ENCODE peak calls at places on chromosomes 6 and 20, in ten cellular contexts. S is endothelial cell of umbilical vein, A is PC-9, T is AG04450, E is ovary, J is heart left ventricle, V is breast epithelium, N is GM23248, I is cardiac muscle cell, R is gastrocnemius medialis. B is an unnamed sample. For H3K9me3, the result is how much of the 10 kb centered on the place peaks cover.

GRCh38 chr6:26159417-26160273 is 72.4 kb downstream of the HFE start:
- DNase-seq in S (peak), A (no peak), T (no peak), E (no peak), J (no peak), V (no peak), N (peak), I (peak), R (no peak), B (no peak)

GRCh38 chr6:4727671-4728435 is 48.4 kb upstream of the CDYL start:
- DNase-seq in S (no peak), A (peak), T (no peak), E (no peak), J (no peak), V (no peak), N (peak), I (peak), R (no peak), B (no peak)

GRCh38 chr6:142857609-142858195 is 87.3 kb downstream of the HIVEP2 start:
- DNase-seq in S (no peak), A (no peak), T (no peak), E (no peak), J (no peak), V (no peak), N (no peak), I (no peak), R (no peak), B (no peak)

GRCh38 chr6:4664117-4664626 is 112.0 kb upstream of the CDYL start:
- DNase-seq in S (no peak), A (no peak), T (peak), E (peak), J (peak), V (no peak), N (peak), I (peak), R (peak), B (no peak)

GRCh38 chr6:126056355-126057004 is 70.1 kb downstream of the TRMT11 start:
- DNase-seq in S (no peak), A (no peak), T (no peak), E (no peak), J (no peak), V (no peak), N (no peak), I (no peak), R (no peak), B (no peak)

GRCh38 chr20:57507477-57507876 is 17.5 kb downstream of the CTCFL start:
- DNase-seq in S (no peak), A (no peak), T (no peak), E (no peak), J (no peak), V (no peak), N (peak), I (peak), R (no peak), B (no peak)

GRCh38 chr6:166121721-166122120 is 45.9 kb downstream of the TBXT start:
- DNase-seq in S (no peak), A (no peak), T (no peak), E (no peak), J (no peak), V (no peak), N (no peak), I (no peak), R (no peak), B (no peak)

GRCh38 chr6:158801655-158802294 is 17.4 kb downstream of the EZR start:
- DNase-seq in S (no peak), A (no peak), T (no peak), E (no peak), J (peak), V (no peak), N (no peak), I (no peak), R (peak), B (no peak)

GRCh38 chr6:111840821-111841220 is 32.4 kb downstream of the FYN start:
- DNase-seq in S (no peak), A (no peak), T (no peak), E (no peak), J (no peak), V (no peak), N (no peak), I (no peak), R (no peak), B (no peak)

GRCh38 chr6:163923658-163924411 is 509.3 kb downstream of the QKI start:
- DNase-seq in S (no peak), A (no peak), T (no peak), E (no peak), J (no peak), V (no peak), N (no peak), I (no peak), R (peak), B (no peak)

GRCh38 chr20:62219992-62220665 is at the start of gene HRH3:
- DNase-seq in S (no peak), A (no peak), T (no peak), E (peak), J (no peak), V (no peak), N (peak), I (peak), R (no peak), B (no peak)

GRCh38 chr6:83708546-83708969 is 343 bp downstream of the SNAP91 start:
- DNase-seq in S (peak), A (no peak), T (no peak), E (no peak), J (no peak), V (no peak), N (peak), I (peak), R (no peak), B (peak)

GRCh38 chr20:61328906-61329558 is 77.0 kb downstream of the CDH4 start:
- DNase-seq in S (peak), A (no peak), T (no peak), E (peak), J (peak), V (no peak), N (no peak), I (no peak), R (no peak), B (peak)

GRCh38 chr20:46128310-46129151 is 10.4 kb downstream of the CD40 start:
- DNase-seq in S (peak), A (no peak), T (no peak), E (no peak), J (no peak), V (peak), N (peak), I (peak), R (peak), B (no peak)

GRCh38 chr6:40550096-40550731 is 37.0 kb downstream of the LRFN2 start:
- DNase-seq in S (peak), A (no peak), T (peak), E (no peak), J (no peak), V (no peak), N (peak), I (peak), R (no peak), B (no peak)

GRCh38 chr6:98687776-98688175 is 146.6 kb upstream of the POU3F2 start:
- DNase-seq in S (no peak), A (no peak), T (no peak), E (no peak), J (no peak), V (no peak), N (no peak), I (no peak), R (no peak), B (no peak)

GRCh38 chr20:19964289-19965263 is 52.6 kb upstream of the NAA20 start:
- DNase-seq in S (peak), A (peak), T (peak), E (peak), J (peak), V (peak), N (peak), I (peak), R (peak), B (peak)

GRCh38 chr6:110528051-110528929 is 51.9 kb upstream of the SLC22A16 start:
- DNase-seq in S (peak), A (peak), T (no peak), E (peak), J (peak), V (no peak), N (peak), I (peak), R (no peak), B (no peak)

GRCh38 chr6:41578714-41579610 is 32.8 kb downstream of the FOXP4 start:
- DNase-seq in S (no peak), A (no peak), T (no peak), E (no peak), J (no peak), V (no peak), N (no peak), I (peak), R (no peak), B (no peak)

GRCh38 chr6:37019065-37019450 is 13.6 kb downstream of the FGD2 start:
- DNase-seq in S (no peak), A (peak), T (no peak), E (no peak), J (no peak), V (no peak), N (no peak), I (no peak), R (no peak), B (no peak)

GRCh38 chr6:91031581-91031980 is 444.7 kb upstream of the MAP3K7 start:
- DNase-seq in S (no peak), A (no peak), T (no peak), E (no peak), J (no peak), V (no peak), N (no peak), I (no peak), R (no peak), B (no peak)

GRCh38 chr6:166046232-166046631 is 121.4 kb downstream of the TBXT start:
- DNase-seq in S (peak), A (no peak), T (peak), E (no peak), J (no peak), V (no peak), N (peak), I (peak), R (no peak), B (no peak)

GRCh38 chr6:134287863-134288537 is 29.9 kb downstream of the SGK1 start:
- DNase-seq in S (peak), A (no peak), T (no peak), E (no peak), J (no peak), V (no peak), N (peak), I (peak), R (no peak), B (no peak)

GRCh38 chr20:63438121-63438520 is 34.3 kb downstream of the KCNQ2 start:
- DNase-seq in S (no peak), A (no peak), T (no peak), E (no peak), J (no peak), V (no peak), N (no peak), I (no peak), R (no peak), B (no peak)

GRCh38 chr6:169411722-169412121 is 158.1 kb upstream of the THBS2 start:
- DNase-seq in S (no peak), A (no peak), T (no peak), E (no peak), J (no peak), V (no peak), N (no peak), I (no peak), R (no peak), B (no peak)

GRCh38 chr20:62238569-62239277 is 402 bp downstream of the OSBPL2 start:
- DNase-seq in S (peak), A (peak), T (no peak), E (no peak), J (no peak), V (no peak), N (peak), I (no peak), R (no peak), B (peak)

GRCh38 chr6:137332637-137333228 is 113.5 kb upstream of the IFNGR1 start:
- DNase-seq in S (no peak), A (peak), T (no peak), E (no peak), J (no peak), V (no peak), N (peak), I (peak), R (no peak), B (no peak)

GRCh38 chr6:27825025-27825823 is 87.0 kb downstream of the OR2B2 start:
- DNase-seq in S (peak), A (no peak), T (no peak), E (no peak), J (no peak), V (no peak), N (no peak), I (no peak), R (no peak), B (no peak)

GRCh38 chr20:57316795-57317201 is 12.8 kb upstream of the SPO11 start:
- DNase-seq in S (no peak), A (no peak), T (no peak), E (no peak), J (no peak), V (no peak), N (no peak), I (no peak), R (no peak), B (no peak)

GRCh38 chr6:45609141-45609638 is 231.5 kb upstream of the SUPT3H start:
- DNase-seq in S (no peak), A (no peak), T (peak), E (no peak), J (no peak), V (no peak), N (peak), I (peak), R (peak), B (peak)

GRCh38 chr6:56807335-56807991 is 147.4 kb upstream of the BEND6 start:
- DNase-seq in S (no peak), A (no peak), T (no peak), E (no peak), J (no peak), V (no peak), N (peak), I (no peak), R (no peak), B (no peak)

GRCh38 chr6:83008631-83009030 is 57.0 kb downstream of the UBE3D start:
- DNase-seq in S (peak), A (peak), T (no peak), E (no peak), J (no peak), V (no peak), N (no peak), I (no peak), R (no peak), B (no peak)

GRCh38 chr20:13638162-13638495 is 603 bp downstream of the TASP1 start:
- DNase-seq in S (no peak), A (peak), T (no peak), E (no peak), J (no peak), V (no peak), N (no peak), I (no peak), R (no peak), B (no peak)

GRCh38 chr20:34703573-34704176 is 469 bp upstream of the TP53INP2 start:
- DNase-seq in S (peak), A (no peak), T (no peak), E (no peak), J (peak), V (peak), N (peak), I (peak), R (no peak), B (peak)

GRCh38 chr20:925516-925915 is 9.4 kb upstream of the ANGPT4 start:
- DNase-seq in S (no peak), A (no peak), T (no peak), E (no peak), J (no peak), V (no peak), N (no peak), I (no peak), R (no peak), B (no peak)

GRCh38 chr20:1373614-1374013 is 19.2 kb downstream of the FKBP1A start:
- DNase-seq in S (peak), A (no peak), T (no peak), E (no peak), J (no peak), V (no peak), N (no peak), I (no peak), R (no peak), B (no peak)

GRCh38 chr6:70538364-70538763 is 28.4 kb upstream of the SDHAF4 start:
- DNase-seq in S (no peak), A (no peak), T (no peak), E (no peak), J (no peak), V (no peak), N (no peak), I (no peak), R (no peak), B (no peak)

GRCh38 chr6:116764961-116765841 is at the start of gene FAM162B:
- DNase-seq in S (peak), A (no peak), T (no peak), E (peak), J (peak), V (no peak), N (peak), I (peak), R (peak), B (peak)

GRCh38 chr6:170167657-170168159 is 123.2 kb downstream of the DLL1 start:
- DNase-seq in S (no peak), A (no peak), T (no peak), E (no peak), J (no peak), V (no peak), N (no peak), I (no peak), R (no peak), B (peak)

GRCh38 chr20:50146732-50147662 is 6.5 kb downstream of the PEDS1 start:
- DNase-seq in S (peak), A (peak), T (no peak), E (no peak), J (no peak), V (no peak), N (no peak), I (no peak), R (peak), B (peak)
- H3K4me3 ChIP-seq in S (no peak), A (peak), T (no peak), E (no peak), J (no peak), V (no peak), N (no peak), I (no peak), R (peak), B (peak)

GRCh38 chr20:5133998-5134397 is 7.2 kb downstream of the CDS2 start:
- DNase-seq in S (no peak), A (no peak), T (no peak), E (no peak), J (no peak), V (no peak), N (no peak), I (no peak), R (no peak), B (peak)
- H3K9me3 ChIP-seq in S (under half), A (under half), T (under half), E (under half), J (under half), V (under half), N (under half), I (under half), R (under half), B (under half)

GRCh38 chr6:8983202-8983688 is 547.9 kb upstream of the SLC35B3 start:
- DNase-seq in S (peak), A (no peak), T (peak), E (peak), J (peak), V (peak), N (peak), I (peak), R (peak), B (peak)
- H3K4me3 ChIP-seq in S (no peak), A (no peak), T (no peak), E (no peak), J (no peak), V (peak), N (peak), I (no peak), R (no peak), B (no peak)

GRCh38 chr6:148599967-148600426 is 146.8 kb upstream of the UST start:
- DNase-seq in S (no peak), A (no peak), T (peak), E (no peak), J (no peak), V (no peak), N (no peak), I (no peak), R (no peak), B (no peak)

GRCh38 chr6:148602136-148602535 is 144.7 kb upstream of the UST start:
- DNase-seq in S (no peak), A (no peak), T (no peak), E (no peak), J (no peak), V (no peak), N (no peak), I (no peak), R (no peak), B (no peak)

GRCh38 chr6:148595550-148595949 is 151.3 kb upstream of the UST start:
- DNase-seq in S (no peak), A (no peak), T (no peak), E (no peak), J (no peak), V (no peak), N (no peak), I (no peak), R (no peak), B (no peak)

GRCh38 chr6:148596886-148597455 is 149.9 kb upstream of the UST start:
- DNase-seq in S (no peak), A (no peak), T (no peak), E (no peak), J (no peak), V (no peak), N (no peak), I (peak), R (no peak), B (no peak)

GRCh38 chr6:148598690-148599089 is 148.1 kb upstream of the UST start:
- DNase-seq in S (no peak), A (no peak), T (no peak), E (no peak), J (no peak), V (no peak), N (no peak), I (no peak), R (no peak), B (no peak)
- H3K9me3 ChIP-seq in S (under half), A (under half), T (under half), E (under half), J (under half), V (under half), N (under half), I (under half), R (under half), B (under half)

B was measured in lower lobe of right lung.